ENCODE peak calls at places on chromosomes 6 and 20, in four cellular contexts. Z is NCI-H1436; L is activated naive CD4-positive, alpha-beta T cell; I is naive thymus-derived CD8-positive, alpha-beta T cell. Q is an unnamed sample.

GRCh38 chr6:150324044-150324443 is 44.8 kb upstream of the IYD start:
- DNase-seq in I (no peak), L (no peak), Z (no peak), Q (no peak)

GRCh38 chr6:157518399-157519250 is 137.6 kb downstream of the ZDHHC14 start:
- DNase-seq in I (no peak), L (no peak), Z (no peak), Q (no peak)

GRCh38 chr20:63955846-63956663 is at the start of gene UCKL1:
- DNase-seq in Z (peak), I (peak), L (peak), Q (peak)

GRCh38 chr20:61872371-61872900 is 193.2 kb downstream of the TAF4 start:
- DNase-seq in Z (no peak), L (no peak), I (no peak), Q (no peak)

GRCh38 chr6:124961784-124962611 is at the start of gene RNF217:
- DNase-seq in I (no peak), L (no peak), Z (no peak), Q (no peak)

GRCh38 chr6:57143690-57144089 is 28.4 kb upstream of the BAG2 start:
- DNase-seq in I (no peak), Z (no peak), L (no peak), Q (no peak)

GRCh38 chr6:149012040-149012545 is 265.3 kb downstream of the UST start:
- DNase-seq in L (no peak), I (no peak), Z (no peak), Q (no peak)

GRCh38 chr6:125423047-125423446 is 121.3 kb upstream of the HDDC2 start:
- DNase-seq in L (no peak), I (no peak), Z (no peak), Q (no peak)

GRCh38 chr6:159075506-159076100 is 30.8 kb upstream of the TAGAP start:
- DNase-seq in L (no peak), Z (no peak), I (no peak), Q (no peak)

GRCh38 chr6:44831002-44831610 is 443.6 kb downstream of the CDC5L start:
- DNase-seq in I (no peak), Z (no peak), L (no peak), Q (no peak)

GRCh38 chr6:19399406-19399805 is 437.8 kb upstream of the ID4 start:
- DNase-seq in Z (no peak), L (no peak), I (no peak), Q (no peak)

GRCh38 chr6:31660998-31661866 is 654 bp upstream of the C6orf47 start:
- DNase-seq in Z (no peak), L (no peak), I (no peak), Q (no peak)

GRCh38 chr20:25247666-25248500 is at the start of gene PYGB:
- DNase-seq in L (peak), I (peak), Z (peak), Q (peak)

GRCh38 chr6:68777956-68778355 is 142.9 kb downstream of the ADGRB3 start:
- DNase-seq in I (no peak), L (no peak), Z (peak), Q (no peak)

GRCh38 chr20:39066464-39066863 is 104.3 kb downstream of the DHX35 start:
- DNase-seq in L (no peak), I (no peak), Z (peak), Q (no peak)

GRCh38 chr20:50594231-50594590 is 84.0 kb downstream of the PTPN1 start:
- DNase-seq in L (no peak), Z (no peak), I (no peak), Q (no peak)

GRCh38 chr6:19465240-19465639 is 371.9 kb upstream of the ID4 start:
- DNase-seq in I (no peak), Z (peak), L (no peak), Q (no peak)

GRCh38 chr6:35084511-35085203 is 56.5 kb downstream of the TCP11 start:
- DNase-seq in L (no peak), Z (no peak), I (no peak), Q (peak)

GRCh38 chr6:149334682-149335160 is 17.2 kb downstream of the TAB2 start:
- DNase-seq in I (no peak), L (no peak), Z (no peak), Q (no peak)

GRCh38 chr20:36777576-36777975 is 4.0 kb upstream of the DSN1 start:
- DNase-seq in L (no peak), Z (no peak), I (no peak), Q (no peak)

GRCh38 chr6:115643762-115644161 is 416.9 kb downstream of the FRK start:
- DNase-seq in Z (no peak), L (no peak), I (no peak), Q (no peak)

GRCh38 chr20:53795170-53795569 is 201.5 kb upstream of the ZNF217 start:
- DNase-seq in I (no peak), Z (no peak), L (no peak), Q (no peak)

GRCh38 chr6:158686791-158687381 is 37.0 kb downstream of the SYTL3 start:
- DNase-seq in I (peak), Z (no peak), L (no peak), Q (no peak)

GRCh38 chr20:18677126-18677525 is 89.3 kb downstream of the DTD1 start:
- DNase-seq in Z (no peak), L (no peak), I (no peak), Q (no peak)

GRCh38 chr6:90296346-90297123 is at the start of gene BACH2:
- DNase-seq in Z (peak), L (peak), I (peak), Q (no peak)

GRCh38 chr6:22146581-22147468 is 150.0 kb downstream of the PRL start:
- DNase-seq in L (no peak), Z (no peak), I (peak), Q (no peak)

GRCh38 chr6:137873273-137873762 is 6.3 kb downstream of the TNFAIP3 start:
- DNase-seq in Z (no peak), I (peak), L (peak), Q (no peak)

GRCh38 chr20:56855693-56856092 is 226.6 kb downstream of the TFAP2C start:
- DNase-seq in Z (no peak), I (no peak), L (no peak), Q (no peak)

GRCh38 chr20:47821481-47822100 is 36.3 kb upstream of the SULF2 start:
- DNase-seq in Z (no peak), L (no peak), I (no peak), Q (no peak)

GRCh38 chr6:135901776-135902524 is 50.4 kb downstream of the PDE7B start:
- DNase-seq in L (no peak), I (peak), Z (no peak), Q (no peak)

GRCh38 chr20:5393218-5393870 is 76.6 kb upstream of the PROKR2 start:
- DNase-seq in L (no peak), I (no peak), Z (peak), Q (no peak)

GRCh38 chr6:129575378-129576118 is 134.4 kb downstream of the ARHGAP18 start:
- DNase-seq in I (peak), Z (no peak), L (no peak), Q (no peak)

GRCh38 chr6:17580518-17581048 is 19.5 kb upstream of the FAM8A1 start:
- DNase-seq in Z (no peak), I (peak), L (no peak), Q (no peak)

GRCh38 chr20:58017237-58017969 is 211.1 kb downstream of the ANKRD60 start:
- DNase-seq in Z (no peak), L (no peak), I (no peak), Q (no peak)

GRCh38 chr20:16260911-16261310 is 312.3 kb downstream of the KIF16B start:
- DNase-seq in I (no peak), Z (no peak), L (no peak), Q (no peak)

GRCh38 chr20:4633780-4634179 is 87.9 kb upstream of the PRND start:
- DNase-seq in L (no peak), Z (no peak), I (no peak), Q (no peak)

GRCh38 chr6:113776998-113777397 is 80.1 kb upstream of the MARCKS start:
- DNase-seq in I (no peak), L (no peak), Z (no peak), Q (no peak)

Q was measured in D721Med.